ENCODE peak calls at places on chromosome 5, in four cellular contexts. L is GM12891, K is fibroblast of the conjunctiva, Y is NCI-H1092 treated with DMSO at 0.1 percent for 48 hours. I is an unnamed sample.

GRCh38 chr5:36199620-36200019 is 42.1 kb downstream of the NADK2 start:
- DNase-seq in L (no peak), K (no peak), Y (no peak), I (no peak)

GRCh38 chr5:107269256-107269655 is 401.5 kb downstream of the EFNA5 start:
- DNase-seq in L (no peak), K (no peak), Y (no peak), I (no peak)

GRCh38 chr5:84306617-84307016 is 78.1 kb downstream of the EDIL3 start:
- DNase-seq in L (no peak), K (no peak), Y (no peak), I (no peak)

GRCh38 chr5:32004404-32004803 is 169.7 kb downstream of the GOLPH3 start:
- DNase-seq in L (no peak), K (no peak), Y (no peak), I (no peak)

GRCh38 chr5:115555084-115555633 is 10.6 kb upstream of the FEM1C start:
- DNase-seq in L (no peak), K (no peak), Y (no peak), I (no peak)

GRCh38 chr5:110726249-110727024 is at the start of gene TMEM232:
- DNase-seq in L (no peak), K (peak), Y (no peak), I (no peak)

GRCh38 chr5:97182571-97183099 is 412 bp downstream of the RIOK2 start:
- DNase-seq in L (no peak), K (no peak), Y (no peak), I (no peak)

GRCh38 chr5:13944564-13945195 is at the start of gene DNAH5:
- DNase-seq in L (no peak), K (no peak), Y (no peak), I (no peak)

GRCh38 chr5:64418013-64418412 is 87.8 kb upstream of the RGS7BP start:
- DNase-seq in L (no peak), K (no peak), Y (no peak), I (no peak)